ENCODE peak calls at places on chromosomes 4 and X, in four cellular contexts. D is stomach, C is upper lobe of left lung, T is adrenal gland. H is an unnamed sample.

GRCh38 chr4:55087016-55087929 is 38.1 kb downstream of the KDR start:
- DNase-seq in D (no peak), C (no peak), T (no peak), H (no peak)

GRCh38 chr4:153345011-153345981 is 808 bp downstream of the MND1 start:
- DNase-seq in T (peak; percentile 42), C (no peak), D (no peak), H (peak; percentile 19)

GRCh38 chrX:136176399-136176825 is 29.1 kb downstream of the FHL1 start:
- DNase-seq in D (no peak), C (no peak), T (peak; percentile 43), H (no peak)

GRCh38 chrX:68199062-68199848 is 234.0 kb downstream of the OPHN1 start:
- DNase-seq in T (no peak), D (no peak), C (no peak), H (no peak)

GRCh38 chr4:122038896-122039295 is 87.0 kb upstream of the TRPC3 start:
- DNase-seq in C (no peak), D (no peak), T (no peak), H (no peak)

GRCh38 chrX:39941332-39941920 is 156.3 kb downstream of the BCOR start:
- DNase-seq in D (no peak), C (no peak), T (no peak), H (no peak)

GRCh38 chr4:184355111-184355604 is 119.2 kb downstream of the IRF2 start:
- DNase-seq in D (no peak), C (no peak), T (peak; percentile 57), H (peak; percentile 43)

GRCh38 chr4:37749398-37749988 is 63.3 kb upstream of the RELL1 start:
- DNase-seq in C (no peak), D (no peak), T (no peak), H (no peak)

GRCh38 chr4:89765966-89766365 is 71.0 kb downstream of the SNCA start:
- DNase-seq in T (peak; percentile 83), C (no peak), D (no peak), H (no peak)

GRCh38 chr4:87188063-87188462 is 32.4 kb downstream of the KLHL8 start:
- DNase-seq in T (no peak), C (no peak), D (no peak), H (no peak)

DNA sequence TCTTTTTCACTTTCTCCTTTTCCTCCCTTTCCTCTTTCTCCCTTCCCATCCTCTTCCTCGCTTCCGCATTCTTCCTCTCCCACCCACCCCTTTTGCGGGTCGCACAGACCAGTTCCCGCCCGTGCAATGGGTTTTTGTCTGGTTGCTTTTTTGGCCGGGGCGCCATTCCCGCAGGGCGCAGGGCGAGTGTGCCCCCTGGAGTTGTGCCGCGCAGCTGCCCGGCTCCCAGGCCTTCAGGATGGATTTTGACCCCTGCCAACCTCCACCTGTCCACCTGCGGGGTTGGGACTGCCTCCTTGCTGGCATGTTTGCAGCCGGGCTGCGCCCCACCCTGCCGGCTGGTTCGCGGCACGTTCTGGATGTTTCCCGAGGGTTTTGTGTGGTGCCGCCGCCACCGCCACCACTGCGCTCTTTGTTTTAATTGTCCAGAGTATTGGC is 578 bp upstream of the SEL1L3 start:
- DNase-seq in D (peak; percentile 81), C (peak; percentile 89), T (no peak), H (no peak)
- TF ChIP-seq POLR2A in D (no peak), C (no peak), T (no peak), H (no peak)

DNA sequence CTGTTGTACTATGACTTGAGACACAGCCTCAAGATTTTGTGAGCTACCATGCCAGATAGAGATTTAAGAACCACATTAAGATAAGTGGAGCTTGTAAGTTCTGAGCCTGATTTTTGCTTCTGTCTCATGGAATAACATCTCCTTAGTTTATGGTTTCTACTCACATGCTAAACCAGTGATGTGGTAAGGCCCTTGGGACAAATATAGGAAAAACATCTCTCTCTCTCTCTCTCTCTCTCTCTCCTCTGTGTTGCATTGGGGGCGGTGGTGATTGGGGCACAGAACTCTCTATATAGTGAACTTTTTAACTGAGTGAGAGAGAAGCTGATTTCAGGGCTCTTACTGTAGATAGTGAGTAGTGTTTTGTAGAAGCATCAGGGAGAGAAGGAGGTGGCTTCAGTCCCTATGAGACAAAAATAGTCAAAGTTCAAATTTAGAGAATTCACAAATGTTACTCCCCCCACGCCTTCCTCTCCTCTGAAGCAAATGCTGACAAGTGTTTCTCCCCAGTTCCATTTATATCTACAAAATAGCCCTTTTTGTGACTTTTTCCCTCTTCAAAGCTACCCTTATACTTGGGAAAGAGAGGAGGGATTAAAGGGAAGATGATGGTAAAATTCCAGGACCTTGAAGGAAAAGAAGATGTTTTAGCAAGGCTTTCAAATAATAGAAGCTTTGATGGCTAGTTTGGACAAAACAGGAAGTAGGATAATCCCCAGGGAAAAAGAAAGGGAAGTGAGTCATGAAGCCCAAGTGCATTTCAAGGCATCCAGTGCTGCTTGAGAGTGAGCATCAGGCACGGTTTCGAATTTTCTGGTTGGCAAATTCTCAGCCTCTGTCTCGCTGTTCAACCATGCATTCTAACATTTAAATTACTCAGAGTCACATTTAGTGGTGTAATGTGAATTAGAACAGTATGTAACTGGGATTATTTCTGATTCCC is 134.3 kb upstream of the AP1S2 start:
- DNase-seq in C (no peak), D (no peak), T (no peak), H (no peak)
- TF ChIP-seq POLR2A in C (no peak), D (no peak), T (no peak), H (no peak)

GRCh38 chr4:1721003-1721665 is at the start of the genes TACC3 and TMEM129:
- DNase-seq in T (peak; percentile 94), C (peak; percentile 98), D (peak; percentile 95), H (peak; percentile 87)
- TF ChIP-seq POLR2A in T (peak; percentile 10), C (peak; percentile 70), D (no peak), H (peak; percentile 53)

DNA sequence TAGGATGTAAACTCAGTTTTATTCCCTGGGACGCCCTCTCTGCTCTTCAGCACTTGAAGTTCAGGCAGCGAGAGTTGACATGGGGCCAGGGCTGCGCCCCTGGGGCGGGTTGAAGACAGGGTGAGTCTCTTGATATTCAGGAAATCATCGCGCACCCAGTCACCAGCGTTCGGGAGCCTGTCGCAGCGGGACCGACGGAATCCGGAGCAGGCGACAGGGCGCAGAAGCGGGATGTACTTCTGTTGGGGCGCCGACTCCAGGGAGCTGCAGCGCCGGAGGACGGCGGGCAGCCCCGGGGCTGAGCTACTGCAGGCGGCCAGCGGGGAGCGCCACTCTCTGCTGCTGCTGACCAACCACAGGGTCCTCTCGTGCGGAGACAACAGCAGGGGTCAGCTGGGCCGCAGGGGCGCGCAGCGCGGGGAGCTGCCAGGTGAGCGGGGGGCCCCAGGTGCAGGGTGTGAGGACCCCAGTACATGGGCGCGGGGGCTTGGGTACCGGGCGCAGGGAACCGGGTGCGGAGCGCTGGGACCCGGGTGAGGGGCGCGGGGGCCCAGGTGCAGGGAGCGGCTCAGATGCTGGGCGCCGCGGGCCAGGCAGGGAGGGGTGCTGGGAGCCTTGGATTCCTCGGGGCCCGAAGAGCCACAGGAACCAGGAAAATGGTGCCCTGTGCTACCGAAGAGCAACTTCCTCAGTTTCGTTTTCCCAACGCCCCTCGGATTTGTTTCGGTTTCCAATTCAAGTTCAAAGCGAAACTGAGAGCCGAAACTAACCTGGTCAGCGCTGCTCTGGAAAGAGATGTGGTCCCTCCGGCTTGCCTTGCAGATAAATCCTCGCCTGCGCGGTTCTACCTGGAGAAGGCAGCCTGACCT is at the start of gene HERC6:
- DNase-seq in T (peak; percentile 88), D (peak; percentile 81), C (peak; percentile 94), H (peak; percentile 45)
- TF ChIP-seq POLR2A in T (no peak), D (no peak), C (peak; percentile 49), H (peak; percentile 20)

H was measured in H54.